ENCODE peak calls at places on chromosomes 3 and 15, in six cellular contexts. Q, P, G, A, C and T are unnamed samples.

GRCh38 chr3:50445919-50446318 is 57.5 kb downstream of the CACNA2D2 start:
- DNase-seq in Q (no peak), P (no peak), G (no peak), A (peak), C (no peak), T (no peak)

GRCh38 chr15:36428102-36428845 is 151.2 kb upstream of the CDIN1 start:
- DNase-seq in Q (no peak), P (no peak), G (no peak), A (no peak), C (no peak), T (no peak)

GRCh38 chr15:90718232-90718631 is 1.1 kb downstream of the BLM start:
- DNase-seq in Q (no peak), P (no peak), G (no peak), A (no peak), C (no peak), T (no peak)

GRCh38 chr15:25374143-25374542 is 64.7 kb downstream of the UBE3A start:
- DNase-seq in Q (no peak), P (no peak), G (no peak), A (no peak), C (no peak), T (no peak)

GRCh38 chr3:196624008-196624790 is 15.3 kb upstream of the NRROS start:
- DNase-seq in Q (no peak), P (no peak), G (peak), A (no peak), C (no peak), T (peak)

GRCh38 chr3:183664913-183665381 is 29.5 kb downstream of the KLHL24 start:
- DNase-seq in Q (no peak), P (no peak), G (no peak), A (no peak), C (no peak), T (no peak)

GRCh38 chr15:61115679-61116078 is 113.4 kb downstream of the RORA start:
- DNase-seq in Q (no peak), P (no peak), G (no peak), A (no peak), C (no peak), T (no peak)

GRCh38 chr15:30055604-30056003 is 27.2 kb upstream of the GOLGA8J start:
- DNase-seq in Q (no peak), P (no peak), G (no peak), A (no peak), C (no peak), T (no peak)

GRCh38 chr3:101809178-101810022 is 30.4 kb downstream of the NXPE3 start:
- DNase-seq in Q (no peak), P (no peak), G (peak), A (no peak), C (peak), T (peak)

GRCh38 chr3:145704020-145704419 is 457.0 kb downstream of the PLOD2 start:
- DNase-seq in Q (no peak), P (no peak), G (no peak), A (no peak), C (no peak), T (no peak)

GRCh38 chr3:46629571-46630517 is 17.5 kb downstream of the FAM240A start:
- DNase-seq in Q (peak), P (peak), G (peak), A (no peak), C (peak), T (peak)

GRCh38 chr3:61250784-61251173 is 473 bp downstream of the FHIT start:
- DNase-seq in Q (peak), P (no peak), G (peak), A (no peak), C (no peak), T (no peak)

GRCh38 chr3:51508255-51508654 is 8.4 kb upstream of the DCAF1 start:
- DNase-seq in Q (no peak), P (no peak), G (no peak), A (no peak), C (no peak), T (no peak)

GRCh38 chr3:150384517-150385212 is 23.4 kb upstream of the TSC22D2 start:
- DNase-seq in Q (peak), P (no peak), G (peak), A (no peak), C (peak), T (peak)

GRCh38 chr3:42020681-42021307 is 58.9 kb upstream of the ULK4 start:
- DNase-seq in Q (no peak), P (no peak), G (no peak), A (no peak), C (no peak), T (no peak)

GRCh38 chr3:155418426-155418825 is 124.9 kb upstream of the STRIT1 start:
- DNase-seq in Q (no peak), P (no peak), G (no peak), A (no peak), C (no peak), T (no peak)

GRCh38 chr3:58654466-58654865 is 12.1 kb downstream of the FAM3D start:
- DNase-seq in Q (no peak), P (no peak), G (no peak), A (no peak), C (no peak), T (no peak)

GRCh38 chr3:74009961-74010859 is 385.5 kb upstream of the PDZRN3 start:
- DNase-seq in Q (no peak), P (no peak), G (no peak), A (no peak), C (no peak), T (no peak)

GRCh38 chr3:115616461-115616860 is 6.8 kb upstream of the GAP43 start:
- DNase-seq in Q (no peak), P (no peak), G (no peak), A (no peak), C (no peak), T (no peak)

GRCh38 chr3:142863010-142863787 is 25.7 kb downstream of the PCOLCE2 start:
- DNase-seq in Q (no peak), P (no peak), G (no peak), A (no peak), C (no peak), T (no peak)

GRCh38 chr3:30779686-30780287 is 114.7 kb downstream of the GADL1 start:
- DNase-seq in Q (no peak), P (peak), G (no peak), A (no peak), C (no peak), T (no peak)

GRCh38 chr3:55296035-55296434 is 191.1 kb downstream of the WNT5A start:
- DNase-seq in Q (no peak), P (no peak), G (no peak), A (no peak), C (no peak), T (no peak)

GRCh38 chr3:18438586-18438985 is 13.4 kb upstream of the SATB1 start:
- DNase-seq in Q (no peak), P (no peak), G (peak), A (no peak), C (peak), T (no peak)

GRCh38 chr15:90022345-90022744 is 21.2 kb downstream of the ZNF710 start:
- DNase-seq in Q (no peak), P (no peak), G (no peak), A (no peak), C (no peak), T (no peak)

GRCh38 chr3:171732741-171733140 is 77.5 kb downstream of the PLD1 start:
- DNase-seq in Q (no peak), P (no peak), G (no peak), A (no peak), C (no peak), T (no peak)

GRCh38 chr3:33006571-33007286 is 55.3 kb downstream of the CCR4 start:
- DNase-seq in Q (no peak), P (no peak), G (no peak), A (no peak), C (no peak), T (no peak)

GRCh38 chr15:40984963-40985362 is 31.7 kb downstream of the CHAC1 start:
- DNase-seq in Q (no peak), P (no peak), G (no peak), A (no peak), C (no peak), T (no peak)